ENCODE peak calls at places on chromosomes 4 and X, in six cellular contexts. U, E, X, I, M and S are unnamed samples.

GRCh38 chr4:39025552-39026085 is 6.6 kb downstream of the TMEM156 start:
- DNase-seq in I (no peak), E (no peak), X (no peak), M (no peak), U (no peak), S (peak; percentile 58)

GRCh38 chr4:4595252-4595651 is 53.4 kb upstream of the STX18 start:
- DNase-seq in X (peak; percentile 21), U (no peak), M (no peak), E (no peak), I (no peak), S (no peak)

GRCh38 chrX:28120076-28120475 is 138.8 kb upstream of the DCAF8L1 start:
- DNase-seq in I (peak; percentile 84), M (no peak), X (no peak), E (no peak), U (no peak), S (no peak)

GRCh38 chr4:163111588-163111987 is 55.1 kb downstream of the NAF1 start:
- DNase-seq in X (peak; percentile 15), U (no peak), E (no peak), I (no peak), M (no peak), S (no peak)

GRCh38 chrX:119763175-119763574 is 4.8 kb downstream of the SOWAHD start:
- DNase-seq in E (peak; percentile 68), X (no peak), M (peak; percentile 7), U (no peak), I (peak; percentile 13), S (no peak)

GRCh38 chrX:24294619-24295018 is 19.2 kb downstream of the SUPT20HL2 start:
- DNase-seq in I (no peak), X (peak; percentile 19), E (peak; percentile 67), M (no peak), U (no peak), S (no peak)

GRCh38 chr4:95293014-95293413 is 255.8 kb downstream of the UNC5C start:
- DNase-seq in I (peak; percentile 29), E (no peak), U (no peak), X (no peak), M (no peak), S (no peak)

GRCh38 chr4:153573881-153574807 is 108.0 kb downstream of the TMEM131L start:
- DNase-seq in X (peak; percentile 75), U (peak; percentile 45), E (no peak), M (peak; percentile 57), I (peak; percentile 61), S (no peak)

GRCh38 chr4:168693750-168694470 is 197.1 kb downstream of the PALLD start:
- DNase-seq in X (no peak), U (no peak), E (no peak), I (no peak), M (no peak), S (no peak)

GRCh38 chr4:70715097-70715496 is 6.7 kb upstream of the RUFY3 start:
- DNase-seq in U (no peak), E (no peak), M (no peak), I (no peak), X (no peak), S (no peak)

GRCh38 chr4:1009647-1010521 is 1.5 kb upstream of the FGFRL1 start:
- DNase-seq in E (peak; percentile 83), U (peak; percentile 66), X (peak; percentile 69), M (no peak), I (peak; percentile 38), S (peak; percentile 84)

GRCh38 chr4:74364649-74365491 is at the start of gene EREG:
- DNase-seq in U (no peak), X (no peak), M (no peak), I (peak; percentile 51), E (peak; percentile 78), S (peak; percentile 26)

GRCh38 chr4:109820563-109820962 is 5.0 kb downstream of the GAR1 start:
- DNase-seq in U (no peak), I (peak; percentile 54), E (no peak), M (no peak), X (no peak), S (no peak)

GRCh38 chr4:177006331-177006730 is 213.6 kb upstream of the VEGFC start:
- DNase-seq in U (no peak), E (no peak), I (no peak), M (no peak), X (no peak), S (no peak)

GRCh38 chrX:86829786-86830185 is 681.5 kb downstream of the DACH2 start:
- DNase-seq in I (no peak), M (no peak), X (no peak), E (no peak), U (no peak), S (no peak)

GRCh38 chrX:134171661-134172587 is 65.1 kb upstream of the CCDC160 start:
- DNase-seq in I (no peak), M (no peak), X (no peak), E (peak; percentile 64), U (no peak), S (no peak)

GRCh38 chr4:164768516-164768915 is 14.6 kb downstream of the SMIM31 start:
- DNase-seq in I (no peak), M (no peak), E (no peak), U (no peak), X (peak; percentile 40), S (no peak)

GRCh38 chrX:147803948-147804347 is 107.8 kb upstream of the FMR1 start:
- DNase-seq in I (no peak), U (no peak), X (peak; percentile 47), M (no peak), E (no peak), S (peak; percentile 4)

GRCh38 chr4:176547005-176547404 is 227.2 kb downstream of the SPCS3 start:
- DNase-seq in I (no peak), U (no peak), X (no peak), E (no peak), M (peak; percentile 51), S (no peak)

GRCh38 chr4:118811008-118811764 is 24.7 kb downstream of the SEC24D start:
- DNase-seq in E (no peak), U (no peak), X (no peak), I (no peak), M (no peak), S (no peak)

GRCh38 chr4:25078523-25078922 is 47.8 kb upstream of the LGI2 start:
- DNase-seq in E (no peak), X (no peak), I (no peak), M (no peak), U (no peak), S (no peak)

GRCh38 chr4:100738388-100739165 is 220.8 kb upstream of the EMCN start:
- DNase-seq in M (peak; percentile 20), I (peak; percentile 97), E (peak; percentile 82), X (no peak), U (no peak), S (no peak)

GRCh38 chr4:17111436-17111835 is 213.0 kb upstream of the LDB2 start:
- DNase-seq in M (no peak), E (no peak), U (no peak), X (no peak), I (no peak), S (no peak)

GRCh38 chrX:118862086-118862485 is 38.5 kb downstream of the ZCCHC12 start:
- DNase-seq in X (no peak), E (no peak), I (no peak), U (no peak), M (no peak), S (no peak)

GRCh38 chr4:7717946-7718490 is 221.6 kb downstream of the AFAP1 start:
- DNase-seq in E (no peak), I (no peak), M (no peak), U (no peak), X (no peak), S (no peak)